ENCODE peak calls at places on chromosomes 3 and 15, in six cellular contexts. H is left ventricle myocardium inferior, D is heart left ventricle, Y is endodermal cell, L is lower lobe of right lung, U is PC-3. X is an unnamed sample.
A peak's percentile ranks its signal among the peaks of the same experiment; 100 is the strongest.

GRCh38 chr3:23807161-23808015 is 1.6 kb downstream of the UBE2E1 start:
- DNase-seq in L (no peak), U (peak; percentile 51), H (no peak), Y (no peak), D (peak; percentile 19), X (no peak)

GRCh38 chr3:14554715-14555114 is 14.6 kb upstream of the GRIP2 start:
- DNase-seq in D (no peak), L (no peak), H (no peak), U (no peak), Y (no peak), X (no peak)

GRCh38 chr3:79005084-79005483 is 762.7 kb downstream of the ROBO1 start:
- DNase-seq in D (no peak), H (no peak), L (no peak), U (no peak), Y (no peak), X (no peak)

GRCh38 chr15:68186671-68187397 is 18.3 kb downstream of the CALML4 start:
- DNase-seq in Y (no peak), H (no peak), L (no peak), U (peak; percentile 19), D (no peak), X (no peak)

GRCh38 chr3:195270350-195271115 is 426 bp downstream of the XXYLT1 start:
- DNase-seq in Y (peak; percentile 90), H (no peak), U (peak; percentile 39), D (peak; percentile 79), L (no peak), X (no peak)

GRCh38 chr3:126925411-126926171 is 57.3 kb upstream of the PLXNA1 start:
- DNase-seq in H (no peak), L (no peak), Y (no peak), D (peak; percentile 41), U (no peak), X (no peak)

GRCh38 chr15:87123676-87124382 is 1044.2 kb downstream of the AGBL1 start:
- DNase-seq in Y (no peak), L (no peak), H (no peak), D (no peak), U (no peak), X (no peak)

GRCh38 chr3:123201557-123202427 is at the start of gene SEC22A:
- DNase-seq in D (peak; percentile 92), U (peak; percentile 99), H (peak; percentile 91), L (peak; percentile 95), Y (peak; percentile 99), X (peak; percentile 59)

GRCh38 chr15:35141743-35142356 is 56.8 kb upstream of the NANOGP8 start:
- DNase-seq in L (no peak), D (no peak), H (no peak), U (peak; percentile 72), Y (no peak), X (no peak)

GRCh38 chr15:78389356-78389755 is 48.7 kb upstream of the IREB2 start:
- DNase-seq in Y (no peak), D (no peak), U (no peak), L (no peak), H (no peak), X (no peak)

GRCh38 chr15:70827721-70828120 is 26.2 kb downstream of the LARP6 start:
- DNase-seq in D (no peak), L (no peak), H (no peak), Y (no peak), U (no peak), X (no peak)

GRCh38 chr3:187448674-187449073 is 80.5 kb downstream of the RTP4 start:
- DNase-seq in Y (no peak), H (no peak), U (no peak), D (no peak), L (no peak), X (no peak)

GRCh38 chr15:82040395-82040794 is 5.4 kb downstream of the MEX3B start:
- DNase-seq in Y (no peak), H (no peak), L (no peak), D (no peak), U (no peak), X (no peak)

GRCh38 chr3:170584585-170585007 is 1.3 kb downstream of the SLC7A14 start:
- DNase-seq in H (peak; percentile 62), Y (peak; percentile 96), U (peak; percentile 53), D (peak; percentile 69), L (peak; percentile 68), X (no peak)

GRCh38 chr3:196735751-196736150 is 3.9 kb upstream of the PAK2 start:
- DNase-seq in L (no peak), Y (no peak), H (no peak), U (peak; percentile 67), D (no peak), X (no peak)

GRCh38 chr15:51460796-51461195 is 119.3 kb downstream of the GLDN start:
- DNase-seq in L (no peak), H (no peak), D (no peak), U (no peak), Y (no peak), X (no peak)

GRCh38 chr3:58214484-58215316 is 3.9 kb upstream of the DNASE1L3 start:
- DNase-seq in Y (peak; percentile 72), D (no peak), H (no peak), L (peak; percentile 58), U (peak; percentile 92), X (no peak)

GRCh38 chr3:188772886-188773285 is 398.9 kb upstream of the TPRG1 start:
- DNase-seq in Y (no peak), H (no peak), L (no peak), D (no peak), U (peak; percentile 64), X (no peak)

GRCh38 chr3:187992609-187993008 is 161.3 kb upstream of the LPP start:
- DNase-seq in H (no peak), L (no peak), Y (no peak), D (no peak), U (no peak), X (no peak)

GRCh38 chr3:126419886-126420786 is 25.4 kb downstream of the CFAP100 start:
- DNase-seq in U (no peak), H (no peak), Y (peak; percentile 74), D (no peak), L (no peak), X (no peak)

GRCh38 chr15:47293763-47294162 is 423.5 kb upstream of the SEMA6D start:
- DNase-seq in U (no peak), H (peak; percentile 65), D (peak; percentile 50), Y (no peak), L (peak; percentile 76), X (no peak)

GRCh38 chr3:11244131-11244677 is 28.0 kb upstream of the ATG7 start:
- DNase-seq in Y (no peak), L (no peak), U (peak; percentile 79), D (no peak), H (no peak), X (no peak)

GRCh38 chr3:37814547-37814946 is 47.1 kb upstream of the CTDSPL start:
- DNase-seq in H (no peak), L (no peak), U (peak; percentile 57), D (no peak), Y (peak; percentile 33), X (no peak)

GRCh38 chr3:55662683-55663082 is 175.6 kb upstream of the WNT5A start:
- DNase-seq in Y (no peak), L (no peak), H (no peak), U (peak; percentile 75), D (no peak), X (no peak)

GRCh38 chr3:149180057-149180573 is 41.5 kb downstream of the CP start:
- DNase-seq in L (peak; percentile 57), Y (no peak), D (peak; percentile 74), U (peak; percentile 99), H (peak; percentile 65), X (peak; percentile 74)

GRCh38 chr3:192449036-192449435 is 278.3 kb downstream of the FGF12 start:
- DNase-seq in H (no peak), U (no peak), D (no peak), Y (no peak), L (no peak), X (no peak)
- TF ChIP-seq CTCF in H (peak; percentile 43), U (peak; percentile 59), D (no peak), Y (peak; percentile 72), L (no peak), X (no peak)

GRCh38 chr15:90202929-90203328 is 1.8 kb downstream of the SEMA4B start:
- DNase-seq in H (no peak), U (no peak), D (no peak), L (no peak), Y (no peak), X (no peak)
- H3K4me1 ChIP-seq in H (peaks cover 83% of the 10 kb centered on the region), U (peaks cover 42% of the 10 kb centered on the region), D (peaks cover 48% of the 10 kb centered on the region), L (peaks cover 23% of the 10 kb centered on the region), Y (peaks cover 3% of the 10 kb centered on the region), X (peaks cover 35% of the 10 kb centered on the region)

GRCh38 chr3:141407043-141407442 is 38.7 kb downstream of the ZBTB38 start:
- DNase-seq in Y (no peak), D (peak; percentile 61), H (no peak), L (no peak), U (no peak), X (no peak)

GRCh38 chr3:141410408-141410807 is 42.1 kb downstream of the ZBTB38 start:
- DNase-seq in H (peak; percentile 66), D (peak; percentile 79), L (no peak), U (no peak), Y (peak; percentile 52), X (no peak)

GRCh38 chr3:141406265-141406664 is 38.0 kb downstream of the ZBTB38 start:
- DNase-seq in H (no peak), D (no peak), U (no peak), Y (no peak), L (no peak), X (no peak)

GRCh38 chr3:141407817-141408216 is 39.5 kb downstream of the ZBTB38 start:
- DNase-seq in D (no peak), L (no peak), Y (no peak), U (no peak), H (no peak), X (no peak)

GRCh38 chr3:141408596-141408995 is 40.3 kb downstream of the ZBTB38 start:
- DNase-seq in D (no peak), H (no peak), L (no peak), U (no peak), Y (no peak), X (no peak)
- H3K27ac ChIP-seq in D (peak overlapping the region; percentile 96), H (peak overlapping the region; percentile 99), L (peak overlapping the region; percentile 94), U (peak overlapping the region; percentile 95), Y (no peak overlapping the region), X (peak overlapping the region; percentile 87)

GRCh38 chr3:163056874-163057497 is 1560.4 kb downstream of the OTOL1 start:
- DNase-seq in U (peak; percentile 85), L (no peak), H (no peak), Y (peak; percentile 78), D (no peak), X (no peak)
- TF ChIP-seq CTCF in U (peak; percentile 82), L (peak; percentile 45), H (peak; percentile 56), Y (peak; percentile 80), D (peak; percentile 50), X (peak; percentile 60)